ENCODE peak calls at places on chromosomes 4 and X, in nine cellular contexts. D is choroid plexus epithelial cell; C is T-helper 2 cell; W is activated CD4-positive, alpha-beta T cell treated with anti-CD3 and anti-CD28 coated beads for 24 hours; E is NCI-H446 treated with DMSO at 0.1 percent for 48 hours; J is BJ; O is naive thymus-derived CD4-positive, alpha-beta T cell; S is RWPE2; R is NCI-H345. F is an unnamed sample.

GRCh38 chr4:129455462-129455861 is 359.5 kb downstream of the C4orf33 start:
- DNase-seq in S (no peak), E (no peak), W (no peak), J (no peak), D (no peak), R (peak), C (no peak), O (no peak), F (no peak)

GRCh38 chr4:4847011-4847410 is 12.5 kb upstream of the MSX1 start:
- DNase-seq in W (no peak), R (no peak), D (no peak), O (no peak), J (no peak), C (no peak), E (no peak), S (peak), F (no peak)

GRCh38 chrX:23883737-23884354 is 23.9 kb downstream of the APOO start:
- DNase-seq in C (no peak), O (no peak), R (no peak), D (peak), J (peak), W (no peak), S (no peak), E (no peak), F (no peak)

GRCh38 chrX:117645639-117646038 is 471.0 kb downstream of the KLHL13 start:
- DNase-seq in S (no peak), J (no peak), R (no peak), O (no peak), E (no peak), C (no peak), D (no peak), W (no peak), F (no peak)

GRCh38 chrX:69024931-69025330 is 140.3 kb downstream of the PJA1 start:
- DNase-seq in J (no peak), E (peak), W (no peak), R (no peak), S (peak), C (no peak), O (no peak), D (peak), F (peak)

GRCh38 chr4:155532373-155532772 is 134.3 kb upstream of the GUCY1A1 start:
- DNase-seq in R (no peak), J (no peak), O (no peak), D (no peak), W (no peak), C (no peak), E (no peak), S (no peak), F (no peak)

GRCh38 chr4:47383829-47384427 is 79.6 kb downstream of the COMMD8 start:
- DNase-seq in C (peak), D (peak), R (peak), J (no peak), S (no peak), W (no peak), E (peak), O (no peak), F (no peak)

GRCh38 chrX:20306668-20307067 is 40.0 kb upstream of the RPS6KA3 start:
- DNase-seq in S (no peak), E (no peak), J (no peak), O (no peak), W (no peak), R (no peak), D (no peak), C (no peak), F (no peak)

GRCh38 chr4:186170966-186171365 is 20.4 kb upstream of the CYP4V2 start:
- DNase-seq in S (no peak), E (no peak), D (no peak), C (no peak), R (no peak), O (no peak), J (no peak), W (no peak), F (no peak)

GRCh38 chrX:140317462-140317861 is 187.4 kb downstream of the SOX3 start:
- DNase-seq in S (no peak), D (no peak), J (no peak), E (no peak), W (no peak), C (no peak), O (no peak), R (no peak), F (no peak)

GRCh38 chrX:135591871-135592270 is 71.4 kb downstream of the INTS6L start:
- DNase-seq in C (no peak), D (no peak), E (no peak), J (no peak), S (no peak), W (no peak), R (no peak), O (no peak), F (no peak)

GRCh38 chr4:101835121-101835904 is 44.8 kb downstream of the BANK1 start:
- DNase-seq in W (no peak), O (no peak), J (peak), R (peak), C (no peak), D (peak), S (no peak), E (peak), F (no peak)

GRCh38 chr4:76811604-76812412 is 86.1 kb downstream of the SOWAHB start:
- DNase-seq in J (peak), C (no peak), D (peak), S (no peak), O (no peak), W (no peak), R (no peak), E (peak), F (no peak)

F was measured in vagina.